ENCODE peak calls at places on chromosome 10, in five cellular contexts. F is tibial nerve, D is ovary, N is IMR-90, G is upper lobe of left lung. U is an unnamed sample.
A peak's percentile ranks its signal among the peaks of the same experiment; 100 is the strongest.

GRCh38 chr10:29127037-29127436 is 161.8 kb upstream of the LYZL1 start:
- DNase-seq in D (no peak), N (no peak), F (no peak), G (no peak), U (no peak)

GRCh38 chr10:128026620-128027281 is 99.5 kb downstream of the MKI67 start:
- DNase-seq in G (no peak), F (no peak), D (no peak), N (no peak), U (no peak)

GRCh38 chr10:3248526-3249255 is 76.1 kb upstream of the PITRM1 start:
- DNase-seq in F (no peak), N (peak; percentile 94), G (no peak), D (peak; percentile 37), U (peak; percentile 85)

GRCh38 chr10:10677479-10677878 is 340.2 kb upstream of the CELF2 start:
- DNase-seq in G (peak; percentile 65), F (peak; percentile 66), N (peak; percentile 80), D (peak; percentile 56), U (peak; percentile 90)

GRCh38 chr10:79060641-79061255 is 8.0 kb upstream of the ZMIZ1 start:
- DNase-seq in N (no peak), F (no peak), G (peak; percentile 22), D (peak; percentile 12), U (no peak)

GRCh38 chr10:132550366-132551092 is 12.9 kb downstream of the INPP5A start:
- DNase-seq in G (no peak), D (peak; percentile 12), F (no peak), N (no peak), U (no peak)

GRCh38 chr10:27330074-27330473 is 89.5 kb upstream of the ACBD5 start:
- DNase-seq in G (no peak), D (no peak), N (no peak), F (no peak), U (no peak)

GRCh38 chr10:31508882-31509281 is 189.9 kb downstream of the ZEB1 start:
- DNase-seq in D (no peak), G (no peak), F (no peak), N (peak; percentile 59), U (no peak)

GRCh38 chr10:63628526-63629362 is 107.5 kb downstream of the REEP3 start:
- DNase-seq in N (no peak), G (peak; percentile 74), F (peak; percentile 46), D (peak; percentile 35), U (peak; percentile 98)

GRCh38 chr10:29131952-29132820 is 156.7 kb upstream of the LYZL1 start:
- DNase-seq in D (no peak), N (peak; percentile 19), F (no peak), G (no peak), U (no peak)

GRCh38 chr10:102109166-102110116 is 10.7 kb downstream of the LDB1 start:
- DNase-seq in D (no peak), F (no peak), G (no peak), N (no peak), U (no peak)

GRCh38 chr10:70672993-70673928 is 955 bp downstream of the ADAMTS14 start:
- DNase-seq in N (peak; percentile 75), G (no peak), F (no peak), D (no peak), U (no peak)
- H3K27ac ChIP-seq in N (no peak overlapping the region), G (no peak overlapping the region), F (peak overlapping the region; percentile 15), D (no peak overlapping the region), U (no peak overlapping the region)

DNA sequence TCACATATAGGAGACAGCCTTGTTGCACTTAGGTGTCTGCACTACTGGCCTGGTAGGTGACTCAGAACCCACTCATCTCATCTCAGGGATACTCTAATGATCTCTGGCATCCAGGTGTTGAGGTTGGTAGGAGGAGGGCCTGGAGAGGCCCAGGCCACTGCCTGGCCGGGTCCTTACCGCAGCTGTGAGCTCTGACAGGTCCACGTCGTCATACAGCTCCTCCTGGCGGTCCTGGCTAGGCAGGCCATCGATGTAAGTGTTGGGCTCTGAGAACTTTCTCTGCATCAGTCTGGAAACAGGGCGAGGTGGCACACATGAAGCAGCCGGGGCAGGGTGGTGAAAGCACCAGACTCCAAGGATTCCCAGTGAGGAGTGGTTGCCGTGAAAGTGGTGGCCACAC is 62.1 kb downstream of the VWA2 start:
- DNase-seq in G (no peak), F (no peak), D (no peak), N (no peak), U (no peak)
- TF ChIP-seq CTCF in G (no peak), F (no peak), D (no peak), N (no peak), U (no peak)

GRCh38 chr10:71693377-71693776 is 26.2 kb downstream of the C10orf105 start:
- DNase-seq in N (no peak), G (no peak), F (no peak), D (no peak), U (peak; percentile 31)
- H3K4me1 ChIP-seq in N (no peaks in the 10 kb centered on the region), G (peaks cover 38% of the 10 kb centered on the region), F (no peaks in the 10 kb centered on the region), D (no peaks in the 10 kb centered on the region), U (no peaks in the 10 kb centered on the region)

GRCh38 chr10:70130878-70131559 is 1.6 kb downstream of the AIFM2 start:
- DNase-seq in F (peak; percentile 38), N (peak; percentile 71), D (no peak), G (peak; percentile 41), U (peak; percentile 91)
- H3K27ac ChIP-seq in F (no peak overlapping the region), N (peak overlapping the region; percentile 7), D (no peak overlapping the region), G (peak overlapping the region; percentile 80), U (no peak overlapping the region)

GRCh38 chr10:34981834-34982233 is 108.3 kb downstream of the CUL2 start:
- DNase-seq in G (no peak), F (no peak), D (no peak), N (no peak), U (no peak)

GRCh38 chr10:34988397-34989067 is 101.6 kb downstream of the CUL2 start:
- DNase-seq in D (no peak), F (no peak), G (no peak), N (no peak), U (no peak)

GRCh38 chr10:34979938-34980337 is 110.2 kb downstream of the CUL2 start:
- DNase-seq in F (no peak), N (no peak), G (no peak), D (no peak), U (no peak)

GRCh38 chr10:34985146-34985545 is 105.0 kb downstream of the CUL2 start:
- DNase-seq in F (no peak), D (no peak), G (no peak), N (no peak), U (no peak)

DNA sequence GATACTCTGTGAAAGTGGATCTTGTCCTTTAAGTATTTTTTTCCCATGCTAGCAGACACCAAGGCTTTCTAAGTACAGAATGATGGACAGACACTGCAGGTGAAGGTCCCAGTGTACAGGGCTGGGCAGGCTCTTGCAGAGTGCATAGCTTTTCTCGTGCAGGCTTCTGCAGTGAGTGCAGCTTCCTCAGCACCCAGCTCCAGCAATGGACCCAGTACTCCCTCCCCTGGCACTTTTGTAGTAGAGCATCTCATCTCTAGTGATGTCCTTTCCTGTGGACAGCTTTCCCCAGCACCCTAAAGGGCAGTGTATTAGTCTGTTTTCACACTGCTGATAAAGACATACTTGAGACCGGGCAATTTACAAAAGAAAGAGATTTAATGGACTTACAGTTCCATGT is 104.3 kb downstream of the CUL2 start:
- DNase-seq in N (no peak), F (no peak), G (no peak), D (no peak), U (peak; percentile 52)
- TF ChIP-seq CTCF in N (peak; percentile 37), F (no peak), G (no peak), D (no peak), U (peak; percentile 31)

DNA sequence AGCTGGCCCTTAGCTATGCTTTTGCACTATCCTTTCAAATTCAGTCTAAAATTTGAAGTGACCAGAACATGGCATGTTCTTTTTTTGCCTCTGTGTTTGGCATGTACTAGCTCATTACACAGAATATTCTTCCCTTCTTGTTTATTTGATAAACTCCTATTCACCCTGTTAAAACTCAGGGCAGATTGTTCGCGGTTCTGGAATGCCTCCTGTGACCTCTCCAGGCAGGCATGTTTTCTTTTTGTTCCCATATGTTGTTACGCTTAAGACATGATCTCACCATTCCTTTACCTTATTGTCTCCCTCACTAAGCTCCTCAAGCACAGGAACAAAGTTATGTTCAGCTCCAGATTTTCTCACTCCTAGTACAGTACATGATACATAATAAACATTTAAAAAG is 181.7 kb downstream of the CCSER2 start:
- DNase-seq in N (peak; percentile 79), F (no peak), G (no peak), D (no peak), U (peak; percentile 8)
- H3K4me1 ChIP-seq in N (peaks cover 8% of the 10 kb centered on the region), F (no peaks in the 10 kb centered on the region), G (no peaks in the 10 kb centered on the region), D (no peaks in the 10 kb centered on the region), U (no peaks in the 10 kb centered on the region)

DNA sequence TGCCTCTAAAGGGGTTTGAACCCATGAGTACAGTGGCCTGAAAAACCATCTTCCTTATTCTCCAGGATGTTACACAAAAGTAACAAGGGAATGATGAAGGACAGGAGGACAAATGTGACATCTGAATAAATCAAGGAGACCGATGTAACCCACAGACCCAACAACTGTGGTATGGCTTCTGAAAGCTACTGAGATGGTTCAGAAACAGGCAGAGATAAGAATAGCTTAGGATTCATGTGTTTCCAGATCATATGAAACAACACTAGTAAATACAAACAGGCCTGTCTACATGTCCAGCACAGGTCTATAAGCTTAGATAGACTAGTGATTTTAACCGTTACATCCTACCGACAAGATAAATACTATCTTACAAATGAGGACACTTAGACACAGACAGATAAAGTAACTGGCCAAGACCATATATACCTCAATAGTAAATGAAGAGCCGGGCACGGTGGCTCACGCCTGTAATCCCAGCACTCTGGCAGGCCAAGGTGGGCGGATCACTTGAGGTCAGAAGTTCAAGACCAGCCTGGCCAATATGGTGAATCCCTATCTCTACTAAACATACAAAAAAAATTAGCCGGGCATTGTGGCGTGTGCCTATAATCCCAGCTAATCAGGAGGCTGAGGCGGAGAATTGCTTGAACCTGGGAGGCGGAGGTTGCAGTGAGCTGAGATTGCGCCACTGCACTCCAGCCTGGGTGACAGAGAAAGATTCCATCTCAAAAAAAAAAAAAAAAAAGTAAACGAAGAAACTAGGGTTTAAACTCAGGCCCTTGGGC is 88.7 kb downstream of the SORBS1 start:
- DNase-seq in G (no peak), N (no peak), F (no peak), D (no peak), U (no peak)
- H3K27ac ChIP-seq in G (peak overlapping the region; percentile 81), N (no peak overlapping the region), F (no peak overlapping the region), D (no peak overlapping the region), U (no peak overlapping the region)

DNA sequence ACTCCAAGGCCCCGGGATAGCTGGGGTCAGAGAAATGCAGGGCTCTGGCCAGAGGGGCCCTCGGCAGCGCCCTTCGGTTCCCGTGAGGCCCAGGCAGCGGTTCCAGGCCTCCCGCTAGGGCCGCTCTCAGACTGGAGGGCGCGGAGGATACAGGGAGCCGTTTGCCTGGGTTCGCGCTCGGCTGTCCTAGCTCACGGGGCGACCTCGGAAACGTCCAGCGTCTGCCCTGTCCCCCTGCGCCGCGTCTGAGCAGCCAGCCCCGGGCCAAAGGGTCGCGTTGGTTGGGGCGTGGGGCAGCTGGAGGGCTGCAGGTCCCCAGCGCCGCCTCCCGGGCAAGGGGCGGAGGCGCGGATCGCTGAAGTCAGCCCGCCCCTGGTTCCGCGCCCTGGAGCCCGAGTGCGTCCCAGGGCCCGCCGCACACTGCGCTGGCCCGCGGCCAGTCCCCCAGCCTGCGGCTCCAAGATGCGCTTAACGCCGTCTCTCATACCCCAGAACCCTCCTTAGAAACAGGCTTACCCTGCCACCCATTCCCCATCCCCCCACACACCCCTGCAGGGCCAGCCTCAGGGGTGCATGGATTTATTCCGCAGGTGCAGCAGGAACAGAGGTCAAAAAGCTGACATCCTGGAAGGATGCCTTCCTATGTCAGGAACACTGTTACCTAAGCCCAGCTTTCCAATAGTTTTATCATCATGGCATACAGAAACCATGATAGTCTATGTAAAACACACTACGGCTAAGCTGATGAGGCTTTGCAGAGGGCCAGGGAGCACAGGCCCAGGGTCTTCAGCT is 22.1 kb upstream of the OPN4 start:
- DNase-seq in N (no peak), D (no peak), F (no peak), G (no peak), U (peak; percentile 81)
- TF ChIP-seq CTCF in N (no peak), D (no peak), F (peak; percentile 8), G (peak; percentile 51), U (peak; percentile 32)

U was measured in cardiac muscle cell.